ENCODE peak calls at places on chromosomes 4 and X, in nine cellular contexts. J is heart left ventricle, L is NCI-H345, N is hippocampal formation, I is fibroblast of the aortic adventitia, U is GF-D8, T is chondrocyte, W is Caco-2, B is stomach. S is an unnamed sample.

GRCh38 chr4:158172558-158173258 is at the start of gene GASK1B:
- DNase-seq in L (peak), N (no peak), T (no peak), B (no peak), W (peak), J (peak), I (peak), U (no peak), S (no peak)

GRCh38 chrX:10634681-10635161 is 14.3 kb upstream of the MID1 start:
- DNase-seq in B (no peak), U (no peak), I (peak), L (no peak), J (no peak), N (no peak), W (no peak), T (no peak), S (no peak)

GRCh38 chrX:3177851-3178250 is 136.6 kb downstream of the ARSF start:
- DNase-seq in N (no peak), T (no peak), L (no peak), W (no peak), J (no peak), U (no peak), I (no peak), B (no peak), S (no peak)

GRCh38 chr4:108561086-108561485 is 59.3 kb upstream of the RPL34 start:
- DNase-seq in N (no peak), W (no peak), J (no peak), U (no peak), B (no peak), T (no peak), I (no peak), L (no peak), S (no peak)

GRCh38 chrX:30060718-30061117 is 154.6 kb upstream of the MAGEB2 start:
- DNase-seq in U (no peak), N (no peak), W (peak), L (peak), B (no peak), T (no peak), I (peak), J (no peak), S (no peak)

GRCh38 chrX:103624111-103624510 is 4.7 kb upstream of the TCEAL1 start:
- DNase-seq in B (no peak), N (no peak), L (no peak), U (no peak), I (no peak), J (no peak), T (no peak), W (no peak), S (no peak)

GRCh38 chr4:145177906-145178538 is 2.4 kb downstream of the OTUD4 start:
- DNase-seq in J (no peak), B (no peak), U (peak), L (no peak), N (peak), I (peak), T (no peak), W (no peak), S (no peak)

GRCh38 chrX:53280703-53281320 is 572 bp downstream of the IQSEC2 start:
- DNase-seq in W (no peak), I (peak), B (no peak), T (no peak), U (no peak), J (peak), N (no peak), L (no peak), S (no peak)

GRCh38 chr4:112266823-112267222 is 18.9 kb downstream of the TIFA start:
- DNase-seq in I (peak), L (no peak), N (no peak), T (no peak), B (no peak), J (no peak), U (no peak), W (no peak), S (no peak)

GRCh38 chr4:115219315-115219840 is 106.0 kb upstream of the NDST4 start:
- DNase-seq in B (no peak), U (no peak), J (no peak), L (peak), W (no peak), N (no peak), T (no peak), I (no peak), S (no peak)

GRCh38 chrX:101416691-101417090 is 8.7 kb downstream of the HNRNPH2 start:
- DNase-seq in L (no peak), T (no peak), J (no peak), W (no peak), N (no peak), U (no peak), B (no peak), I (no peak), S (no peak)

S was measured in spleen.